ENCODE peak calls at places on chromosomes 3 and 15, in nine cellular contexts. One of them, this sample, is unnamed.
A peak's percentile ranks its signal among the peaks of the same experiment; 100 is the strongest.

GRCh38 chr3:141191097-141191749 is 40.4 kb upstream of the PXYLP1 start:
- DNase-seq in BE2C: no peak
- DNase-seq in upper lobe of right lung: no peak
- DNase-seq in small intestine: no peak
- DNase-seq in CD8-positive, alpha-beta T cell: no peak
- DNase-seq in body of pancreas: no peak
- DNase-seq in left ventricle myocardium inferior: no peak
- DNase-seq in mucosa of descending colon: no peak
- DNase-seq in mammary epithelial cell: peak; percentile 45
- DNase-seq in this sample: no peak

GRCh38 chr15:68303560-68304436 is 26.3 kb downstream of the FEM1B start:
- DNase-seq in BE2C: no peak
- DNase-seq in upper lobe of right lung: no peak
- DNase-seq in small intestine: no peak
- DNase-seq in CD8-positive, alpha-beta T cell: no peak
- DNase-seq in body of pancreas: no peak
- DNase-seq in left ventricle myocardium inferior: no peak
- DNase-seq in mucosa of descending colon: peak; percentile 1
- DNase-seq in mammary epithelial cell: no peak
- DNase-seq in this sample: no peak

GRCh38 chr3:101026881-101027678 is 33.9 kb upstream of the ABI3BP start:
- DNase-seq in BE2C: no peak
- DNase-seq in upper lobe of right lung: no peak
- DNase-seq in small intestine: no peak
- DNase-seq in CD8-positive, alpha-beta T cell: no peak
- DNase-seq in body of pancreas: no peak
- DNase-seq in left ventricle myocardium inferior: no peak
- DNase-seq in mucosa of descending colon: no peak
- DNase-seq in mammary epithelial cell: no peak
- DNase-seq in this sample: no peak

GRCh38 chr3:73733796-73734195 is 109.1 kb upstream of the PDZRN3 start:
- DNase-seq in BE2C: no peak
- DNase-seq in upper lobe of right lung: no peak
- DNase-seq in small intestine: no peak
- DNase-seq in CD8-positive, alpha-beta T cell: no peak
- DNase-seq in body of pancreas: no peak
- DNase-seq in left ventricle myocardium inferior: no peak
- DNase-seq in mucosa of descending colon: no peak
- DNase-seq in mammary epithelial cell: no peak
- DNase-seq in this sample: no peak

GRCh38 chr15:25565470-25566264 is 126.8 kb upstream of the UBE3A start:
- DNase-seq in BE2C: no peak
- DNase-seq in upper lobe of right lung: no peak
- DNase-seq in small intestine: no peak
- DNase-seq in CD8-positive, alpha-beta T cell: no peak
- DNase-seq in body of pancreas: no peak
- DNase-seq in left ventricle myocardium inferior: peak; percentile 50
- DNase-seq in mucosa of descending colon: no peak
- DNase-seq in mammary epithelial cell: no peak
- DNase-seq in this sample: no peak

GRCh38 chr3:194136519-194137313 is 768 bp downstream of the HES1 start:
- DNase-seq in BE2C: peak; percentile 61
- DNase-seq in upper lobe of right lung: peak; percentile 79
- DNase-seq in small intestine: peak; percentile 61
- DNase-seq in CD8-positive, alpha-beta T cell: no peak
- DNase-seq in body of pancreas: peak; percentile 59
- DNase-seq in left ventricle myocardium inferior: peak; percentile 63
- DNase-seq in mucosa of descending colon: peak; percentile 69
- DNase-seq in mammary epithelial cell: no peak
- DNase-seq in this sample: peak; percentile 28

GRCh38 chr15:60760646-60761504 is 281.9 kb upstream of the ICE2 start:
- DNase-seq in BE2C: no peak
- DNase-seq in upper lobe of right lung: no peak
- DNase-seq in small intestine: no peak
- DNase-seq in CD8-positive, alpha-beta T cell: no peak
- DNase-seq in body of pancreas: no peak
- DNase-seq in left ventricle myocardium inferior: no peak
- DNase-seq in mucosa of descending colon: no peak
- DNase-seq in mammary epithelial cell: peak; percentile 66
- DNase-seq in this sample: no peak

GRCh38 chr3:133958071-133958806 is 62.6 kb upstream of the RAB6B start:
- DNase-seq in BE2C: no peak
- DNase-seq in upper lobe of right lung: no peak
- DNase-seq in small intestine: no peak
- DNase-seq in CD8-positive, alpha-beta T cell: no peak
- DNase-seq in body of pancreas: peak; percentile 46
- DNase-seq in left ventricle myocardium inferior: no peak
- DNase-seq in mucosa of descending colon: no peak
- DNase-seq in mammary epithelial cell: no peak
- DNase-seq in this sample: no peak

GRCh38 chr3:187565701-187566100 is 104.5 kb downstream of the SST start:
- DNase-seq in BE2C: no peak
- DNase-seq in upper lobe of right lung: no peak
- DNase-seq in small intestine: no peak
- DNase-seq in CD8-positive, alpha-beta T cell: no peak
- DNase-seq in body of pancreas: no peak
- DNase-seq in left ventricle myocardium inferior: no peak
- DNase-seq in mucosa of descending colon: no peak
- DNase-seq in mammary epithelial cell: no peak
- DNase-seq in this sample: no peak

GRCh38 chr3:19931180-19931692 is 2.8 kb downstream of the EFHB start:
- DNase-seq in BE2C: no peak
- DNase-seq in upper lobe of right lung: no peak
- DNase-seq in small intestine: peak; percentile 8
- DNase-seq in CD8-positive, alpha-beta T cell: no peak
- DNase-seq in body of pancreas: no peak
- DNase-seq in left ventricle myocardium inferior: no peak
- DNase-seq in mucosa of descending colon: peak; percentile 11
- DNase-seq in mammary epithelial cell: peak; percentile 29
- DNase-seq in this sample: no peak

GRCh38 chr3:143750856-143751255 is 97.4 kb downstream of the SLC9A9 start:
- DNase-seq in BE2C: no peak
- DNase-seq in upper lobe of right lung: no peak
- DNase-seq in small intestine: no peak
- DNase-seq in CD8-positive, alpha-beta T cell: no peak
- DNase-seq in body of pancreas: no peak
- DNase-seq in left ventricle myocardium inferior: no peak
- DNase-seq in mucosa of descending colon: no peak
- DNase-seq in mammary epithelial cell: no peak
- DNase-seq in this sample: no peak

GRCh38 chr3:22431334-22431733 is 680.3 kb upstream of the ZNF385D start:
- DNase-seq in BE2C: no peak
- DNase-seq in upper lobe of right lung: no peak
- DNase-seq in small intestine: no peak
- DNase-seq in CD8-positive, alpha-beta T cell: no peak
- DNase-seq in body of pancreas: no peak
- DNase-seq in left ventricle myocardium inferior: no peak
- DNase-seq in mucosa of descending colon: no peak
- DNase-seq in mammary epithelial cell: no peak
- DNase-seq in this sample: no peak

GRCh38 chr3:4977001-4977888 is 2.0 kb upstream of the BHLHE40 start:
- DNase-seq in BE2C: peak; percentile 49
- DNase-seq in upper lobe of right lung: peak; percentile 91
- DNase-seq in small intestine: peak; percentile 75
- DNase-seq in CD8-positive, alpha-beta T cell: peak; percentile 45
- DNase-seq in body of pancreas: peak; percentile 86
- DNase-seq in left ventricle myocardium inferior: peak; percentile 91
- DNase-seq in mucosa of descending colon: peak; percentile 85
- DNase-seq in mammary epithelial cell: peak; percentile 95
- DNase-seq in this sample: peak; percentile 91

GRCh38 chr15:28079313-28079969 is 19.7 kb downstream of the OCA2 start:
- DNase-seq in BE2C: no peak
- DNase-seq in upper lobe of right lung: no peak
- DNase-seq in small intestine: no peak
- DNase-seq in CD8-positive, alpha-beta T cell: no peak
- DNase-seq in body of pancreas: no peak
- DNase-seq in left ventricle myocardium inferior: no peak
- DNase-seq in mucosa of descending colon: no peak
- DNase-seq in mammary epithelial cell: no peak
- DNase-seq in this sample: no peak

GRCh38 chr3:181755959-181756358 is 44.2 kb downstream of the SOX2 start:
- DNase-seq in BE2C: no peak
- DNase-seq in upper lobe of right lung: no peak
- DNase-seq in small intestine: no peak
- DNase-seq in CD8-positive, alpha-beta T cell: no peak
- DNase-seq in body of pancreas: no peak
- DNase-seq in left ventricle myocardium inferior: no peak
- DNase-seq in mucosa of descending colon: no peak
- DNase-seq in mammary epithelial cell: no peak
- DNase-seq in this sample: no peak

GRCh38 chr3:125151437-125151806 is 61.1 kb downstream of the SLC12A8 start:
- DNase-seq in BE2C: no peak
- DNase-seq in upper lobe of right lung: no peak
- DNase-seq in small intestine: no peak
- DNase-seq in CD8-positive, alpha-beta T cell: no peak
- DNase-seq in body of pancreas: no peak
- DNase-seq in left ventricle myocardium inferior: no peak
- DNase-seq in mucosa of descending colon: no peak
- DNase-seq in mammary epithelial cell: no peak
- DNase-seq in this sample: no peak

GRCh38 chr3:134765468-134765867 is 29.6 kb upstream of the EPHB1 start:
- DNase-seq in BE2C: no peak
- DNase-seq in upper lobe of right lung: no peak
- DNase-seq in small intestine: no peak
- DNase-seq in CD8-positive, alpha-beta T cell: no peak
- DNase-seq in body of pancreas: no peak
- DNase-seq in left ventricle myocardium inferior: no peak
- DNase-seq in mucosa of descending colon: no peak
- DNase-seq in mammary epithelial cell: no peak
- DNase-seq in this sample: no peak

GRCh38 chr3:23669541-23670255 is 136.1 kb upstream of the UBE2E1 start:
- DNase-seq in BE2C: no peak
- DNase-seq in upper lobe of right lung: no peak
- DNase-seq in small intestine: no peak
- DNase-seq in CD8-positive, alpha-beta T cell: no peak
- DNase-seq in body of pancreas: no peak
- DNase-seq in left ventricle myocardium inferior: no peak
- DNase-seq in mucosa of descending colon: no peak
- DNase-seq in mammary epithelial cell: peak; percentile 48
- DNase-seq in this sample: no peak

GRCh38 chr15:71275566-71276354 is 160.5 kb downstream of the THSD4 start:
- DNase-seq in BE2C: no peak
- DNase-seq in upper lobe of right lung: no peak
- DNase-seq in small intestine: no peak
- DNase-seq in CD8-positive, alpha-beta T cell: no peak
- DNase-seq in body of pancreas: no peak
- DNase-seq in left ventricle myocardium inferior: no peak
- DNase-seq in mucosa of descending colon: no peak
- DNase-seq in mammary epithelial cell: no peak
- DNase-seq in this sample: no peak

GRCh38 chr15:80526556-80527340 is 122.6 kb downstream of the ARNT2 start:
- DNase-seq in BE2C: no peak
- DNase-seq in upper lobe of right lung: no peak
- DNase-seq in small intestine: no peak
- DNase-seq in CD8-positive, alpha-beta T cell: no peak
- DNase-seq in body of pancreas: no peak
- DNase-seq in left ventricle myocardium inferior: no peak
- DNase-seq in mucosa of descending colon: no peak
- DNase-seq in mammary epithelial cell: no peak
- DNase-seq in this sample: no peak

GRCh38 chr3:16807441-16807840 is 77.3 kb upstream of the PLCL2 start:
- DNase-seq in BE2C: no peak
- DNase-seq in upper lobe of right lung: no peak
- DNase-seq in small intestine: no peak
- DNase-seq in CD8-positive, alpha-beta T cell: no peak
- DNase-seq in body of pancreas: no peak
- DNase-seq in left ventricle myocardium inferior: no peak
- DNase-seq in mucosa of descending colon: no peak
- DNase-seq in mammary epithelial cell: no peak
- DNase-seq in this sample: no peak

GRCh38 chr3:7781395-7781794 is 720.2 kb upstream of the LMCD1 start:
- DNase-seq in BE2C: no peak
- DNase-seq in upper lobe of right lung: no peak
- DNase-seq in small intestine: no peak
- DNase-seq in CD8-positive, alpha-beta T cell: no peak
- DNase-seq in body of pancreas: no peak
- DNase-seq in left ventricle myocardium inferior: no peak
- DNase-seq in mucosa of descending colon: no peak
- DNase-seq in mammary epithelial cell: no peak
- DNase-seq in this sample: no peak

DNA sequence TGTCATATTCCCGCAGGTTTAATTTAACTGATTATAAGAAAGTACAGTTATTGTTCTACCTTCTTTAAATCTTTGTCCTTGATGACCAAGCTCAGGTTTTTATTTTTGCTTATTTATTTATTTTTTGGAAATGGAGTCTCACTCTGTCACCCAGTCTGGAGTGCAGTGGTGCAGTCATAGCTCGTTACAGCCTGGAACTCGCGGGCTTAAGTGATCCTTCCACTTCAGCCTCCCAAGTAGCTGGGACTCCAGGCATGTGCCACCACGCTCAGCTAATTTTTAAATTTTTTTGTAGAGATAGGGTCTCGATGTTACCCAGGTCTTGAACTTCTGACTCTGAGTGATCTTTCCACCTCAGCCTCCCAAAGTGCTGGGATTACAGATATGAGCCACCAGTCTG is 8.9 kb downstream of the USP3 start:
- DNase-seq in BE2C: no peak
- DNase-seq in upper lobe of right lung: no peak
- DNase-seq in small intestine: peak; percentile 25
- DNase-seq in CD8-positive, alpha-beta T cell: no peak
- DNase-seq in body of pancreas: no peak
- DNase-seq in left ventricle myocardium inferior: no peak
- DNase-seq in mucosa of descending colon: no peak
- DNase-seq in mammary epithelial cell: no peak
- DNase-seq in this sample: no peak
- H3K4me1 ChIP-seq in BE2C: peaks cover 26% of the 10 kb centered on the region
- H3K4me1 ChIP-seq in upper lobe of right lung: peaks cover 78% of the 10 kb centered on the region
- H3K4me1 ChIP-seq in small intestine: peaks cover 16% of the 10 kb centered on the region
- H3K4me1 ChIP-seq in CD8-positive, alpha-beta T cell: peaks cover 96% of the 10 kb centered on the region
- H3K4me1 ChIP-seq in body of pancreas: peaks cover 87% of the 10 kb centered on the region
- H3K4me1 ChIP-seq in left ventricle myocardium inferior: peaks cover 79% of the 10 kb centered on the region
- H3K4me1 ChIP-seq in mucosa of descending colon: peaks cover 63% of the 10 kb centered on the region
- H3K4me1 ChIP-seq in mammary epithelial cell: peaks cover 42% of the 10 kb centered on the region
- H3K4me1 ChIP-seq in this sample: peaks cover 67% of the 10 kb centered on the region

GRCh38 chr15:41908681-41909461 is 15.0 kb upstream of the SPTBN5 start:
- DNase-seq in BE2C: no peak
- DNase-seq in upper lobe of right lung: no peak
- DNase-seq in small intestine: no peak
- DNase-seq in CD8-positive, alpha-beta T cell: no peak
- DNase-seq in body of pancreas: peak; percentile 40
- DNase-seq in left ventricle myocardium inferior: no peak
- DNase-seq in mucosa of descending colon: no peak
- DNase-seq in mammary epithelial cell: no peak
- DNase-seq in this sample: no peak
- H3K4me1 ChIP-seq in BE2C: peaks cover 31% of the 10 kb centered on the region
- H3K4me1 ChIP-seq in upper lobe of right lung: no peaks in the 10 kb centered on the region
- H3K4me1 ChIP-seq in small intestine: no peaks in the 10 kb centered on the region
- H3K4me1 ChIP-seq in CD8-positive, alpha-beta T cell: peaks cover 3% of the 10 kb centered on the region
- H3K4me1 ChIP-seq in body of pancreas: peaks cover 69% of the 10 kb centered on the region
- H3K4me1 ChIP-seq in left ventricle myocardium inferior: peaks cover 77% of the 10 kb centered on the region
- H3K4me1 ChIP-seq in mucosa of descending colon: no peaks in the 10 kb centered on the region
- H3K4me1 ChIP-seq in mammary epithelial cell: no peaks in the 10 kb centered on the region
- H3K4me1 ChIP-seq in this sample: no peaks in the 10 kb centered on the region

GRCh38 chr15:88630798-88631463 is 7.9 kb upstream of the ISG20 start:
- DNase-seq in BE2C: no peak
- DNase-seq in upper lobe of right lung: no peak
- DNase-seq in small intestine: no peak
- DNase-seq in CD8-positive, alpha-beta T cell: no peak
- DNase-seq in body of pancreas: no peak
- DNase-seq in left ventricle myocardium inferior: no peak
- DNase-seq in mucosa of descending colon: no peak
- DNase-seq in mammary epithelial cell: no peak
- DNase-seq in this sample: no peak
- H3K4me1 ChIP-seq in BE2C: no peaks in the 10 kb centered on the region
- H3K4me1 ChIP-seq in upper lobe of right lung: peaks cover 47% of the 10 kb centered on the region
- H3K4me1 ChIP-seq in small intestine: no peaks in the 10 kb centered on the region
- H3K4me1 ChIP-seq in CD8-positive, alpha-beta T cell: peaks cover 91% of the 10 kb centered on the region
- H3K4me1 ChIP-seq in body of pancreas: peaks cover 35% of the 10 kb centered on the region
- H3K4me1 ChIP-seq in left ventricle myocardium inferior: peaks cover 32% of the 10 kb centered on the region
- H3K4me1 ChIP-seq in mucosa of descending colon: peaks cover 9% of the 10 kb centered on the region
- H3K4me1 ChIP-seq in mammary epithelial cell: peaks cover 41% of the 10 kb centered on the region
- H3K4me1 ChIP-seq in this sample: no peaks in the 10 kb centered on the region

GRCh38 chr15:74396146-74396438 is 28.6 kb upstream of the CYP11A1 start:
- DNase-seq in BE2C: no peak
- DNase-seq in upper lobe of right lung: no peak
- DNase-seq in small intestine: no peak
- DNase-seq in CD8-positive, alpha-beta T cell: no peak
- DNase-seq in body of pancreas: no peak
- DNase-seq in left ventricle myocardium inferior: no peak
- DNase-seq in mucosa of descending colon: no peak
- DNase-seq in mammary epithelial cell: no peak
- DNase-seq in this sample: no peak
- H3K4me1 ChIP-seq in BE2C: no peaks in the 10 kb centered on the region
- H3K4me1 ChIP-seq in upper lobe of right lung: no peaks in the 10 kb centered on the region
- H3K4me1 ChIP-seq in small intestine: no peaks in the 10 kb centered on the region
- H3K4me1 ChIP-seq in CD8-positive, alpha-beta T cell: peaks cover 49% of the 10 kb centered on the region
- H3K4me1 ChIP-seq in body of pancreas: no peaks in the 10 kb centered on the region
- H3K4me1 ChIP-seq in left ventricle myocardium inferior: peaks cover 5% of the 10 kb centered on the region
- H3K4me1 ChIP-seq in mucosa of descending colon: no peaks in the 10 kb centered on the region
- H3K4me1 ChIP-seq in mammary epithelial cell: peaks cover 58% of the 10 kb centered on the region
- H3K4me1 ChIP-seq in this sample: no peaks in the 10 kb centered on the region

This sample was measured in right lobe of liver.